ENCODE peak calls at places on chromosomes 3 and 15, in ten cellular contexts. L is IMR-90, Y is esophagus squamous epithelium, V is adrenal gland, J is spleen, U is suprapubic skin, R is HCT116, O is gastrocnemius medialis, F is Peyer's patch, N is uterus. E is an unnamed sample. For H3K36me3, the result is how much of the 10 kb centered on the place peaks cover.

GRCh38 chr15:63605816-63606215 is 8.6 kb downstream of the FBXL22 start:
- DNase-seq in R (no peak), V (no peak), O (no peak), U (no peak), L (no peak), N (no peak), F (peak), J (peak), Y (no peak), E (no peak)

GRCh38 chr3:130480736-130481135 is 36.2 kb upstream of the COL6A6 start:
- DNase-seq in Y (no peak), V (peak), O (no peak), U (no peak), L (peak), R (peak), J (no peak), F (no peak), N (peak), E (no peak)

GRCh38 chr15:71679223-71680078 is 130.9 kb upstream of the NR2E3 start:
- DNase-seq in N (peak), Y (no peak), J (no peak), U (no peak), R (no peak), O (no peak), F (no peak), V (no peak), L (peak), E (peak)

GRCh38 chr3:123193448-123194101 is 8.2 kb upstream of the SEC22A start:
- DNase-seq in N (no peak), J (no peak), L (no peak), V (no peak), U (no peak), F (no peak), Y (no peak), R (no peak), O (no peak), E (no peak)

GRCh38 chr15:47439146-47439869 is 278.0 kb upstream of the SEMA6D start:
- DNase-seq in N (no peak), V (no peak), Y (no peak), R (no peak), U (no peak), O (no peak), J (no peak), L (peak), F (no peak), E (no peak)

GRCh38 chr3:71076361-71076997 is 507.0 kb downstream of the FOXP1 start:
- DNase-seq in Y (no peak), L (peak), R (no peak), V (no peak), J (no peak), N (no peak), F (no peak), U (no peak), O (no peak), E (no peak)

GRCh38 chr15:100902436-100903190 is 16.5 kb upstream of the LRRK1 start:
- DNase-seq in R (no peak), O (peak), J (peak), U (peak), F (peak), L (peak), Y (no peak), N (peak), V (peak), E (peak)

GRCh38 chr3:109973733-109974132 is 636.4 kb upstream of the DPPA4 start:
- DNase-seq in N (no peak), Y (no peak), U (no peak), L (peak), R (no peak), O (no peak), V (no peak), J (no peak), F (no peak), E (no peak)

GRCh38 chr3:4985330-4986174 is 6.3 kb downstream of the BHLHE40 start:
- DNase-seq in R (peak), L (peak), U (no peak), N (no peak), F (no peak), Y (no peak), O (peak), J (no peak), V (peak), E (no peak)

GRCh38 chr3:27728195-27729087 is 6.3 kb upstream of the EOMES start:
- DNase-seq in R (no peak), O (no peak), N (no peak), J (peak), Y (no peak), V (no peak), L (no peak), F (no peak), U (no peak), E (no peak)

GRCh38 chr15:45645026-45645980 is 10.5 kb downstream of the SQOR start:
- DNase-seq in Y (no peak), R (no peak), L (peak), N (no peak), F (no peak), J (no peak), U (no peak), V (no peak), O (no peak), E (no peak)

GRCh38 chr3:148889828-148890227 is 24.7 kb downstream of the CPA3 start:
- DNase-seq in F (no peak), V (no peak), L (no peak), U (no peak), O (no peak), J (no peak), R (no peak), Y (no peak), N (no peak), E (no peak)

GRCh38 chr3:70824785-70825184 is 512.3 kb upstream of the MDFIC2 start:
- DNase-seq in O (no peak), U (no peak), N (no peak), R (no peak), L (peak), F (no peak), Y (no peak), J (no peak), V (peak), E (no peak)

GRCh38 chr15:58284293-58284692 is 146.1 kb downstream of the AQP9 start:
- DNase-seq in V (no peak), N (no peak), R (no peak), J (no peak), L (no peak), O (no peak), F (no peak), Y (no peak), U (no peak), E (no peak)

GRCh38 chr3:17810759-17811158 is 68.3 kb upstream of the TBC1D5 start:
- DNase-seq in J (no peak), O (no peak), V (no peak), L (peak), R (peak), U (no peak), N (no peak), F (no peak), Y (no peak), E (no peak)

GRCh38 chr3:139434764-139435291 is 41.5 kb downstream of the RBP2 start:
- DNase-seq in U (no peak), L (peak), F (no peak), J (no peak), N (no peak), V (peak), R (no peak), O (peak), Y (no peak), E (peak)

GRCh38 chr15:56244237-56244810 is 645 bp upstream of the RFX7 start:
- DNase-seq in V (peak), L (peak), U (peak), N (peak), O (peak), F (peak), Y (no peak), R (no peak), J (peak), E (peak)
- TF ChIP-seq POLR2A in V (no peak), L (no peak), U (no peak), N (no peak), O (no peak), F (no peak), Y (no peak), R (peak), J (no peak), E (no peak)

DNA sequence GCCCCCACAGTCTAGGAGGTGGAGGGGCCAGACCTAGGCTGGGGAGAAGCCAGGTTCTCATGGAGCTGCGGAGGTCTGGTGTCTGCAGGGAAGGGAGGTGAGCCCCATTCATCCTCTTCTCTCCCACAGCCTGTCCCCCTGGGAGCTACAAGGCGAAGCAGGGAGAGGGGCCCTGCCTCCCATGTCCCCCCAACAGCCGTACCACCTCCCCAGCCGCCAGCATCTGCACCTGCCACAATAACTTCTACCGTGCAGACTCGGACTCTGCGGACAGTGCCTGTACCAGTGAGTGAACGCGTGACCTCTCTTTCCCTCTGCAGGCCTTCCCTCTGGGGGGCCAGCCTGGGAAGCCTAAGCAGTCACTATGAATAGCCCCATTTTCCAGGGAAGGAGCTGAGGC is 14.1 kb downstream of the EPHB3 start:
- DNase-seq in N (no peak), U (no peak), R (no peak), Y (no peak), J (no peak), O (no peak), V (no peak), L (no peak), F (no peak), E (no peak)
- H3K36me3 ChIP-seq in N (under half), U (half or more), R (under half), Y (under half), J (under half), O (under half), V (under half), L (half or more), F (under half), E (half or more)

DNA sequence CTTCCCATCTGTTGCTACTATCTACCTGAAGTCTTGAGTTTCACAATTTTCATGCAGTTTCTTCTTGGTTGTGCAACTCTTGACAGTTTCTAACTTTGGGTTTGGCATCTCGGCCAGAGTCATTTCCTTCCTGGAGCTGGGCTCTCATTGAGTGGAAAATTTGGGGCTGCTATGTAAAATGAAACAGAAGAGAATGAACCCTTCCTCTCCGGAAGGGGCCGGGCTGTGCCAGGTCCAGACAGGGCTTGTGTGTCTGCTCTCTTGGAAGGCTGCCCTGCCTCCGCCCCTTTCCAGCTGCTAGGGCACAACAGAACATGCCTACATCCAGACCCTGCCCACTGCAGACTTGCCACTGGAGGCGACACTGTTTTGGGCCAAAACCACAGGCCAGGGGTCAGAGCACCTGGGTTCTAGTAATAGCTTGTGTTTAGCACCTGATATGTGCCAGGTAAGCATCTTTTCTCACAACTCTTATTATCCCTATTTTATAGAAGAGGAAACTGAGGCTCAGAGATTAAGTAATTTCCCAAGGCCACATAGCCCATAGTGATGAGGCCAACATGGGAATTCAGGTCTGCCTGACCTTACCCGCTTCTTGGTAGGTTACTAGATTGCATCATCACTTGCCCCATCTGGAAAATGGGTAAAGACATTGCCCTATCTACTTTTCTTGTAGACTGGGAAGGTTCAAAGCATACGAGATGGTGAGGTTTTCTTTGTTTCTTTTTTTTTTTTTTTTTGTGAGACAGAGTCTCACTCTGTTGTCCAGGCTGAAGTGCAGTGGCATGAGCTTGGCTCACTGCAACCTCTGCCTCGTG is 25.0 kb downstream of the IRAK2 start:
- DNase-seq in L (peak), O (peak), U (peak), V (peak), R (no peak), N (peak), F (peak), Y (peak), J (peak), E (peak)
- TF ChIP-seq CTCF in L (no peak), O (no peak), U (no peak), V (peak), R (no peak), N (no peak), F (no peak), Y (peak), J (peak), E (no peak)

GRCh38 chr3:195886181-195887141 is 21.9 kb downstream of the TNK2 start:
- DNase-seq in N (no peak), V (peak), F (no peak), R (no peak), U (no peak), J (no peak), Y (no peak), L (peak), O (no peak), E (no peak)
- TF ChIP-seq POLR2A in N (no peak), V (no peak), F (no peak), R (no peak), U (no peak), J (no peak), Y (no peak), L (no peak), O (peak), E (no peak)

DNA sequence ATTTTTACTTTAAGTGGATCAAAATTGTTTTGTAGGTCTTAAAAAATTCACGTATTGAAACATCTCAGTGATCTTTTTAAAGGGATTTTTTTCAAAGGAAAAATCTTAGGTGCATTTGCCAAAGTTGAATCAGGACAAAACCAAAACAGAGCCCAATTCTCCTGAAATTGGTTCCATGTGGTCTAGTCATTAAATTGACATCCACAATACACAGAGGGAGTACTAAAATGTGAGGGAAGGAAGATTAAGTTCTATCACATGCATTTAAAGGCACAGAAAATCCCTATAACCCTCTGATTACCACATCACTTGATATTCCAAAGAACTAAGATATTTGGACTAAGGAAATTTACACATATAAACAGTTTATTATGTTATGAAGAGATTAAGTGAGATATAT is 39.3 kb upstream of the HDC start:
- DNase-seq in R (no peak), F (no peak), O (no peak), J (no peak), U (no peak), V (no peak), L (no peak), N (no peak), Y (no peak), E (no peak)
- H3K36me3 ChIP-seq in R (under half), F (under half), O (under half), J (half or more), U (under half), V (under half), L (under half), N (under half), Y (under half), E (half or more)

GRCh38 chr15:36810656-36811449 is 231.4 kb downstream of the CDIN1 start:
- DNase-seq in O (no peak), J (no peak), R (no peak), L (no peak), V (no peak), F (no peak), Y (no peak), U (no peak), N (no peak), E (no peak)
- TF ChIP-seq CTCF in O (no peak), J (no peak), R (peak), L (no peak), V (no peak), F (no peak), Y (no peak), U (no peak), N (no peak), E (no peak)

DNA sequence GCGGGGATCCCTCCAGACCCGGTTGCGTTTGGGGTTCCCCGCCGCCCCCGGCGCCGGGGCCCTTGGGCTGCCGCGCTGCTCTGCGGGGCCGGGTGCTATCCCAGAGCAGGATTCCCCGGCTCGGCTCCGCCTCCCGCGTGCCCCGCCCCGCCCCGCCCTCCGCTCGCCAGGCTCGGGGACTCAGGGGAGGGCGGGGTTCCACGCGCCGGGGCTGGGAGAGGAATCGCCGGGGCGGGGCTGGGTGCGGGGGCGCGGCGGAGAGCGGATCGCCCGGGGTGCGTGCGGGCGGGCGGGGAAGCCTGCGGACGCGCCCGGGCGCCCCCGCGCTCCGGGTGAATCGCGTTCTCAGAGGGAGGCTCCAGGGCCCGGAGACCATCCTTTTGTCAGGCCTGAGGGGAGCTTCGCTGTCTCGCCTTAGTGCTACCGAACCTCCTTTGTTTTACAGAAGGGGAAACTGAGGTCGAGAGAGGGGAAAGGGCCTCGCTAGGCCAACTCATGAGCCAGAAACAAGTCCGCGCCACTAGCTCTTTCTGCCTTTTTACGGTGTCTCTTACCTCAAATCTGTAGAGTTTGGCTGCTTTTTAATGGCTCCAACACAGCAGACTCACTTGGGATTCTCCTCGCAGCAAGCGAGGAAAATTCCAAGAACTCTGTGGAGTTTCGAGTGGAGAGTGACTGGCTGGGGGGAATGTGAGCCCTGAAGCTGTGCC is at the start of gene TMEM158:
- DNase-seq in Y (no peak), R (no peak), N (peak), L (peak), J (peak), F (peak), U (peak), V (peak), O (peak), E (no peak)
- TF ChIP-seq POLR2A in Y (no peak), R (no peak), N (peak), L (peak), J (no peak), F (no peak), U (no peak), V (peak), O (peak), E (no peak)

E was measured in esophagus muscularis mucosa.